ENCODE peak calls at places on chromosomes 2 and 18, in ten cellular contexts. V is amniotic epithelial cell, K is NCI-H2171 treated with DMSO at 0.1 percent for 48 hours, S is HuH-7, N is psoas muscle, R is iPS-NIHi11, A is coronary artery, T is HCEC 1CT, U is IMR-90, C is HS-5. W is an unnamed sample.
A peak's percentile ranks its signal among the peaks of the same experiment; 100 is the strongest.

GRCh38 chr2:54275541-54275940 is 19.5 kb upstream of the TSPYL6 start:
- DNase-seq in V (no peak), S (no peak), N (no peak), T (no peak), U (no peak), A (no peak), K (no peak), R (no peak), C (no peak), W (no peak)

GRCh38 chr2:96538487-96539214 is 2.1 kb downstream of the ARID5A start:
- DNase-seq in U (no peak), K (no peak), V (no peak), R (peak; percentile 61), S (no peak), C (no peak), N (peak; percentile 76), A (no peak), T (no peak), W (peak; percentile 95)

GRCh38 chr2:85661139-85661858 is 6.7 kb downstream of the SFTPB start:
- DNase-seq in T (no peak), K (no peak), U (no peak), V (no peak), S (no peak), R (no peak), N (no peak), A (no peak), C (no peak), W (no peak)

GRCh38 chr2:86045541-86045940 is 60.1 kb downstream of the POLR1A start:
- DNase-seq in V (no peak), S (no peak), C (no peak), N (no peak), A (no peak), T (no peak), R (no peak), K (no peak), U (no peak), W (no peak)

GRCh38 chr18:62602706-62603105 is 79.9 kb downstream of the ZCCHC2 start:
- DNase-seq in R (no peak), C (no peak), S (no peak), V (no peak), U (no peak), N (no peak), T (no peak), A (no peak), K (no peak), W (no peak)

GRCh38 chr2:10362096-10362897 is 59.6 kb downstream of the HPCAL1 start:
- DNase-seq in T (no peak), N (no peak), C (no peak), R (no peak), A (no peak), S (no peak), K (no peak), U (no peak), V (no peak), W (no peak)

GRCh38 chr2:143808166-143808565 is 678.9 kb downstream of the ARHGAP15 start:
- DNase-seq in A (no peak), V (peak; percentile 41), K (no peak), T (peak; percentile 20), U (peak; percentile 22), N (no peak), S (no peak), C (no peak), R (no peak), W (no peak)

GRCh38 chr18:9275890-9276289 is 58.7 kb upstream of the TWSG1 start:
- DNase-seq in S (no peak), C (no peak), A (no peak), U (no peak), N (no peak), K (no peak), V (no peak), R (no peak), T (no peak), W (no peak)

GRCh38 chr2:15693926-15694588 is 102.4 kb downstream of the DDX1 start:
- DNase-seq in T (no peak), U (no peak), C (no peak), K (no peak), A (no peak), S (no peak), N (no peak), V (no peak), R (no peak), W (peak; percentile 49)

GRCh38 chr2:71576541-71576940 is 123.2 kb downstream of the DYSF start:
- DNase-seq in T (no peak), V (no peak), K (no peak), U (no peak), A (no peak), S (no peak), N (peak; percentile 60), C (no peak), R (no peak), W (no peak)

GRCh38 chr2:54757496-54757895 is 34.0 kb downstream of the EML6 start:
- DNase-seq in T (peak; percentile 62), N (no peak), U (peak; percentile 24), C (no peak), A (no peak), K (no peak), R (peak; percentile 36), V (peak; percentile 79), S (no peak), W (no peak)

GRCh38 chr2:30230855-30231725 is at the start of gene LBH:
- DNase-seq in A (peak; percentile 94), U (peak; percentile 90), T (peak; percentile 65), V (peak; percentile 61), K (peak; percentile 83), S (peak; percentile 80), C (no peak), N (peak; percentile 80), R (peak; percentile 91), W (peak; percentile 88)

GRCh38 chr18:59009846-59010245 is 129.8 kb upstream of the SEC11C start:
- DNase-seq in C (no peak), S (no peak), V (no peak), A (no peak), U (no peak), R (no peak), K (no peak), T (no peak), N (no peak), W (no peak)

GRCh38 chr18:23501626-23502025 is 1.7 kb upstream of the RMC1 start:
- DNase-seq in N (no peak), C (no peak), U (no peak), K (no peak), V (no peak), A (no peak), T (no peak), R (no peak), S (no peak), W (no peak)

GRCh38 chr2:203122317-203122998 is 107.8 kb downstream of the NBEAL1 start:
- DNase-seq in K (no peak), A (no peak), C (no peak), N (no peak), R (no peak), U (peak; percentile 6), T (no peak), V (peak; percentile 18), S (peak; percentile 24), W (no peak)

GRCh38 chr2:111946294-111947114 is 48.1 kb downstream of the MERTK start:
- DNase-seq in S (peak; percentile 31), U (peak; percentile 97), V (peak; percentile 94), R (peak; percentile 66), N (no peak), K (peak; percentile 56), C (peak; percentile 90), A (no peak), T (peak; percentile 82), W (no peak)

GRCh38 chr2:163670929-163671328 is 64.9 kb downstream of the FIGN start:
- DNase-seq in U (no peak), T (no peak), R (no peak), A (no peak), N (no peak), K (no peak), S (no peak), C (no peak), V (no peak), W (no peak)

GRCh38 chr18:47901624-47902362 is 28.7 kb downstream of the SMAD2 start:
- DNase-seq in U (no peak), A (no peak), V (no peak), C (no peak), N (no peak), R (no peak), T (no peak), K (no peak), S (no peak), W (no peak)

W was measured in neural progenitor cell.